ENCODE peak calls at places on chromosomes 12 and 14, in six cellular contexts. One of them, this sample, is unnamed.

GRCh38 chr12:2509137-2509536 is 285.6 kb upstream of the FKBP4 start:
- DNase-seq in Caki2: no peak
- DNase-seq in NAMALWA: no peak
- DNase-seq in neural progenitor cell: no peak
- DNase-seq in GM23248: no peak
- DNase-seq in uterus: no peak
- DNase-seq in this sample: no peak

GRCh38 chr14:36271939-36272907 is 48.2 kb downstream of the MBIP start:
- DNase-seq in Caki2: no peak
- DNase-seq in NAMALWA: no peak
- DNase-seq in neural progenitor cell: no peak
- DNase-seq in GM23248: peak; percentile 33
- DNase-seq in uterus: no peak
- DNase-seq in this sample: no peak

GRCh38 chr12:49201595-49202295 is 12.9 kb upstream of the TUBA1A start:
- DNase-seq in Caki2: peak; percentile 50
- DNase-seq in NAMALWA: peak; percentile 26
- DNase-seq in neural progenitor cell: peak; percentile 54
- DNase-seq in GM23248: peak; percentile 66
- DNase-seq in uterus: peak; percentile 54
- DNase-seq in this sample: peak; percentile 60

GRCh38 chr14:91149462-91149861 is 35.6 kb downstream of the DGLUCY start:
- DNase-seq in Caki2: peak; percentile 90
- DNase-seq in NAMALWA: no peak
- DNase-seq in neural progenitor cell: no peak
- DNase-seq in GM23248: peak; percentile 97
- DNase-seq in uterus: peak; percentile 77
- DNase-seq in this sample: no peak

GRCh38 chr14:69921052-69921451 is 41.8 kb downstream of the SMOC1 start:
- DNase-seq in Caki2: no peak
- DNase-seq in NAMALWA: no peak
- DNase-seq in neural progenitor cell: no peak
- DNase-seq in GM23248: peak; percentile 86
- DNase-seq in uterus: no peak
- DNase-seq in this sample: no peak

GRCh38 chr14:73802431-73803188 is 49.0 kb upstream of the PTGR2 start:
- DNase-seq in Caki2: no peak
- DNase-seq in NAMALWA: no peak
- DNase-seq in neural progenitor cell: peak; percentile 35
- DNase-seq in GM23248: no peak
- DNase-seq in uterus: no peak
- DNase-seq in this sample: peak; percentile 77

GRCh38 chr14:105311838-105312237 is 2.7 kb upstream of the PACS2 start:
- DNase-seq in Caki2: no peak
- DNase-seq in NAMALWA: no peak
- DNase-seq in neural progenitor cell: peak; percentile 56
- DNase-seq in GM23248: no peak
- DNase-seq in uterus: no peak
- DNase-seq in this sample: peak; percentile 59

GRCh38 chr12:77213316-77213715 is 147.9 kb upstream of the E2F7 start:
- DNase-seq in Caki2: no peak
- DNase-seq in NAMALWA: no peak
- DNase-seq in neural progenitor cell: no peak
- DNase-seq in GM23248: no peak
- DNase-seq in uterus: peak; percentile 21
- DNase-seq in this sample: no peak

GRCh38 chr14:49934638-49935037 is 41.8 kb downstream of the ARF6 start:
- DNase-seq in Caki2: no peak
- DNase-seq in NAMALWA: no peak
- DNase-seq in neural progenitor cell: no peak
- DNase-seq in GM23248: no peak
- DNase-seq in uterus: no peak
- DNase-seq in this sample: no peak

GRCh38 chr12:126385785-126386184 is 1320.5 kb downstream of the AACS start:
- DNase-seq in Caki2: no peak
- DNase-seq in NAMALWA: no peak
- DNase-seq in neural progenitor cell: no peak
- DNase-seq in GM23248: peak; percentile 3
- DNase-seq in uterus: no peak
- DNase-seq in this sample: no peak

GRCh38 chr12:22083167-22083566 is 37.1 kb downstream of the CMAS start:
- DNase-seq in Caki2: peak; percentile 17
- DNase-seq in NAMALWA: peak; percentile 75
- DNase-seq in neural progenitor cell: no peak
- DNase-seq in GM23248: peak; percentile 50
- DNase-seq in uterus: no peak
- DNase-seq in this sample: no peak

GRCh38 chr12:90090929-90091651 is 382.5 kb upstream of the ATP2B1 start:
- DNase-seq in Caki2: peak; percentile 83
- DNase-seq in NAMALWA: no peak
- DNase-seq in neural progenitor cell: peak; percentile 76
- DNase-seq in GM23248: peak; percentile 97
- DNase-seq in uterus: no peak
- DNase-seq in this sample: peak; percentile 76

GRCh38 chr12:50234347-50234746 is 49.0 kb downstream of the LIMA1 start:
- DNase-seq in Caki2: peak; percentile 46
- DNase-seq in NAMALWA: no peak
- DNase-seq in neural progenitor cell: no peak
- DNase-seq in GM23248: peak; percentile 42
- DNase-seq in uterus: no peak
- DNase-seq in this sample: peak; percentile 72

GRCh38 chr12:72747460-72747859 is 475.3 kb downstream of the TRHDE start:
- DNase-seq in Caki2: no peak
- DNase-seq in NAMALWA: no peak
- DNase-seq in neural progenitor cell: no peak
- DNase-seq in GM23248: no peak
- DNase-seq in uterus: no peak
- DNase-seq in this sample: no peak

GRCh38 chr14:89455412-89455811 is 38.4 kb upstream of the FOXN3 start:
- DNase-seq in Caki2: no peak
- DNase-seq in NAMALWA: no peak
- DNase-seq in neural progenitor cell: peak; percentile 13
- DNase-seq in GM23248: no peak
- DNase-seq in uterus: no peak
- DNase-seq in this sample: peak; percentile 65

GRCh38 chr14:27427796-27428195 is 830.0 kb upstream of the NOVA1 start:
- DNase-seq in Caki2: peak; percentile 87
- DNase-seq in NAMALWA: no peak
- DNase-seq in neural progenitor cell: no peak
- DNase-seq in GM23248: peak; percentile 9
- DNase-seq in uterus: no peak
- DNase-seq in this sample: no peak

GRCh38 chr14:68797180-68797670 is 4.4 kb upstream of the ZFP36L1 start:
- DNase-seq in Caki2: no peak
- DNase-seq in NAMALWA: no peak
- DNase-seq in neural progenitor cell: peak; percentile 45
- DNase-seq in GM23248: no peak
- DNase-seq in uterus: peak; percentile 27
- DNase-seq in this sample: peak; percentile 89

GRCh38 chr12:9702239-9702638 is 30.7 kb downstream of the CLECL1 start:
- DNase-seq in Caki2: no peak
- DNase-seq in NAMALWA: peak; percentile 43
- DNase-seq in neural progenitor cell: no peak
- DNase-seq in GM23248: no peak
- DNase-seq in uterus: no peak
- DNase-seq in this sample: no peak

GRCh38 chr14:101118746-101119610 is 215.5 kb upstream of the RTL1 start:
- DNase-seq in Caki2: no peak
- DNase-seq in NAMALWA: no peak
- DNase-seq in neural progenitor cell: no peak
- DNase-seq in GM23248: no peak
- DNase-seq in uterus: no peak
- DNase-seq in this sample: peak; percentile 26

GRCh38 chr12:50201987-50202521 is 34.9 kb upstream of the CERS5 start:
- DNase-seq in Caki2: peak; percentile 75
- DNase-seq in NAMALWA: no peak
- DNase-seq in neural progenitor cell: no peak
- DNase-seq in GM23248: peak; percentile 87
- DNase-seq in uterus: no peak
- DNase-seq in this sample: peak; percentile 77

GRCh38 chr12:124921200-124922008 is 7.0 kb upstream of the UBC start:
- DNase-seq in Caki2: peak; percentile 78
- DNase-seq in NAMALWA: peak; percentile 96
- DNase-seq in neural progenitor cell: peak; percentile 69
- DNase-seq in GM23248: peak; percentile 63
- DNase-seq in uterus: no peak
- DNase-seq in this sample: peak; percentile 91

GRCh38 chr14:105198588-105198987 is 17.5 kb upstream of the NUDT14 start:
- DNase-seq in Caki2: no peak
- DNase-seq in NAMALWA: peak; percentile 40
- DNase-seq in neural progenitor cell: no peak
- DNase-seq in GM23248: no peak
- DNase-seq in uterus: no peak
- DNase-seq in this sample: peak; percentile 63

GRCh38 chr12:62530596-62530995 is 64.0 kb downstream of the MON2 start:
- DNase-seq in Caki2: no peak
- DNase-seq in NAMALWA: no peak
- DNase-seq in neural progenitor cell: no peak
- DNase-seq in GM23248: peak; percentile 36
- DNase-seq in uterus: no peak
- DNase-seq in this sample: no peak

GRCh38 chr12:111446631-111447570 is 41.2 kb downstream of the SH2B3 start:
- DNase-seq in Caki2: no peak
- DNase-seq in NAMALWA: no peak
- DNase-seq in neural progenitor cell: no peak
- DNase-seq in GM23248: no peak
- DNase-seq in uterus: peak; percentile 14
- DNase-seq in this sample: peak; percentile 47

GRCh38 chr12:76532520-76532919 is 27.1 kb downstream of the OSBPL8 start:
- DNase-seq in Caki2: no peak
- DNase-seq in NAMALWA: no peak
- DNase-seq in neural progenitor cell: no peak
- DNase-seq in GM23248: no peak
- DNase-seq in uterus: no peak
- DNase-seq in this sample: no peak

GRCh38 chr12:24280085-24280842 is 330.8 kb upstream of the SOX5 start:
- DNase-seq in Caki2: no peak
- DNase-seq in NAMALWA: no peak
- DNase-seq in neural progenitor cell: no peak
- DNase-seq in GM23248: no peak
- DNase-seq in uterus: no peak
- DNase-seq in this sample: no peak

GRCh38 chr12:62730649-62731377 is 204.1 kb downstream of the PPM1H start:
- DNase-seq in Caki2: peak; percentile 63
- DNase-seq in NAMALWA: no peak
- DNase-seq in neural progenitor cell: no peak
- DNase-seq in GM23248: peak; percentile 89
- DNase-seq in uterus: no peak
- DNase-seq in this sample: no peak

GRCh38 chr14:36520601-36521525 is 831 bp upstream of the NKX2-1 start:
- DNase-seq in Caki2: peak; percentile 54
- DNase-seq in NAMALWA: no peak
- DNase-seq in neural progenitor cell: peak; percentile 84
- DNase-seq in GM23248: peak; percentile 58
- DNase-seq in uterus: no peak
- DNase-seq in this sample: peak; percentile 89

GRCh38 chr12:131855521-131856142 is 27.4 kb downstream of the MMP17 start:
- DNase-seq in Caki2: no peak
- DNase-seq in NAMALWA: no peak
- DNase-seq in neural progenitor cell: no peak
- DNase-seq in GM23248: no peak
- DNase-seq in uterus: no peak
- DNase-seq in this sample: peak; percentile 82